ENCODE peak calls at places on chromosomes 4 and X, in six cellular contexts. One of them, this sample, is unnamed.

GRCh38 chr4:75099321-75099720 is 166.4 kb downstream of the PARM1 start:
- DNase-seq in trophoblast cell: no peak
- DNase-seq in IMR-90: no peak
- DNase-seq in H1: no peak
- DNase-seq in H9: no peak
- DNase-seq in neuronal stem cell: no peak
- DNase-seq in this sample: no peak

GRCh38 chr4:37891221-37892159 is 606 bp downstream of the TBC1D1 start:
- DNase-seq in H1: no peak
- DNase-seq in trophoblast cell: peak; percentile 28
- DNase-seq in neuronal stem cell: peak; percentile 24
- DNase-seq in IMR-90: peak; percentile 4
- DNase-seq in H9: peak; percentile 46
- DNase-seq in this sample: peak; percentile 14

GRCh38 chr4:46506876-46507275 is 116.9 kb upstream of the GABRA2 start:
- DNase-seq in neuronal stem cell: no peak
- DNase-seq in trophoblast cell: no peak
- DNase-seq in IMR-90: no peak
- DNase-seq in H9: no peak
- DNase-seq in H1: no peak
- DNase-seq in this sample: peak; percentile 12

GRCh38 chr4:159944477-159944876 is 841.6 kb downstream of the RAPGEF2 start:
- DNase-seq in H1: no peak
- DNase-seq in IMR-90: no peak
- DNase-seq in neuronal stem cell: no peak
- DNase-seq in trophoblast cell: no peak
- DNase-seq in H9: no peak
- DNase-seq in this sample: no peak

GRCh38 chr4:65668201-65669007 is 1.9 kb downstream of the EPHA5 start:
- DNase-seq in IMR-90: no peak
- DNase-seq in H9: peak; percentile 39
- DNase-seq in trophoblast cell: no peak
- DNase-seq in neuronal stem cell: peak; percentile 26
- DNase-seq in H1: no peak
- DNase-seq in this sample: peak; percentile 54

GRCh38 chrX:17634542-17635207 is 102.6 kb upstream of the SCML1 start:
- DNase-seq in neuronal stem cell: no peak
- DNase-seq in trophoblast cell: no peak
- DNase-seq in H1: no peak
- DNase-seq in IMR-90: no peak
- DNase-seq in H9: no peak
- DNase-seq in this sample: no peak

GRCh38 chr4:18582841-18583240 is 561.3 kb upstream of the LCORL start:
- DNase-seq in H1: no peak
- DNase-seq in neuronal stem cell: no peak
- DNase-seq in H9: no peak
- DNase-seq in trophoblast cell: no peak
- DNase-seq in IMR-90: no peak
- DNase-seq in this sample: no peak

GRCh38 chr4:154485127-154485773 is 6.3 kb downstream of the DCHS2 start:
- DNase-seq in IMR-90: no peak
- DNase-seq in H9: no peak
- DNase-seq in trophoblast cell: no peak
- DNase-seq in H1: no peak
- DNase-seq in neuronal stem cell: no peak
- DNase-seq in this sample: no peak

GRCh38 chr4:16450031-16450430 is 223.8 kb upstream of the TAPT1 start:
- DNase-seq in H1: no peak
- DNase-seq in IMR-90: no peak
- DNase-seq in H9: no peak
- DNase-seq in trophoblast cell: no peak
- DNase-seq in neuronal stem cell: no peak
- DNase-seq in this sample: no peak

GRCh38 chr4:181592221-181592745 is 650.9 kb upstream of the TENM3 start:
- DNase-seq in H9: no peak
- DNase-seq in H1: no peak
- DNase-seq in trophoblast cell: no peak
- DNase-seq in neuronal stem cell: no peak
- DNase-seq in IMR-90: peak; percentile 46
- DNase-seq in this sample: no peak
- H2AFZ ChIP-seq in H9: no peak overlapping the region
- H2AFZ ChIP-seq in H1: no peak overlapping the region
- H2AFZ ChIP-seq in trophoblast cell: no peak overlapping the region
- H2AFZ ChIP-seq in neuronal stem cell: peak overlapping the region; percentile 76
- H2AFZ ChIP-seq in IMR-90: no peak overlapping the region
- H2AFZ ChIP-seq in this sample: no peak overlapping the region

GRCh38 chr4:41215969-41216293 is 1.6 kb upstream of the APBB2 start:
- DNase-seq in H9: no peak
- DNase-seq in neuronal stem cell: no peak
- DNase-seq in H1: no peak
- DNase-seq in IMR-90: no peak
- DNase-seq in trophoblast cell: no peak
- DNase-seq in this sample: peak; percentile 37
- H3K4ac ChIP-seq in H9: no peak overlapping the region
- H3K4ac ChIP-seq in neuronal stem cell: no peak overlapping the region
- H3K4ac ChIP-seq in H1: no peak overlapping the region
- H3K4ac ChIP-seq in IMR-90: peak overlapping the region; percentile 78
- H3K4ac ChIP-seq in trophoblast cell: peak overlapping the region; percentile 38
- H3K4ac ChIP-seq in this sample: peak overlapping the region; percentile 70

GRCh38 chrX:127259742-127260141 is 440.2 kb downstream of the PRR32 start:
- DNase-seq in neuronal stem cell: no peak
- DNase-seq in IMR-90: no peak
- DNase-seq in trophoblast cell: no peak
- DNase-seq in H9: no peak
- DNase-seq in H1: no peak
- DNase-seq in this sample: no peak
- H2AFZ ChIP-seq in neuronal stem cell: no peak overlapping the region
- H2AFZ ChIP-seq in IMR-90: no peak overlapping the region
- H2AFZ ChIP-seq in trophoblast cell: no peak overlapping the region
- H2AFZ ChIP-seq in H9: no peak overlapping the region
- H2AFZ ChIP-seq in H1: no peak overlapping the region
- H2AFZ ChIP-seq in this sample: no peak overlapping the region

DNA sequence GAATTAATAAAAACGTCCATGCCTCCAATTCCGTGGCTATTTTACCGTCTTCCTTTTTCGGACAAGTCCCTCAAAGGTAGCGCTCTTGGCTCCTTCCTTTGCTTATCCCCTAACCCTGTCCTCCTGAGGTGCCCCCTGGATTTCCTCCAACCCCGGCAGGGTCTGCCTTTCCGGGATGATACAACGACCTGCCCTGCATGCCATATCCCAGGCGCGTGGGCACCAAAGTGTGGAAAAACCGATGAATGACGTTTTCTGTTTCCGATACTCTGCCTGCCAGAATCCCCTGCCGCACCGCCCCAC is 706 bp upstream of the CSTF2 start:
- DNase-seq in trophoblast cell: no peak
- DNase-seq in H9: peak; percentile 23
- DNase-seq in IMR-90: no peak
- DNase-seq in neuronal stem cell: no peak
- DNase-seq in H1: no peak
- DNase-seq in this sample: no peak
- H3K4ac ChIP-seq in trophoblast cell: no peak overlapping the region
- H3K4ac ChIP-seq in H9: no peak overlapping the region
- H3K4ac ChIP-seq in IMR-90: peak overlapping the region; percentile 51
- H3K4ac ChIP-seq in neuronal stem cell: no peak overlapping the region
- H3K4ac ChIP-seq in H1: no peak overlapping the region
- H3K4ac ChIP-seq in this sample: no peak overlapping the region

DNA sequence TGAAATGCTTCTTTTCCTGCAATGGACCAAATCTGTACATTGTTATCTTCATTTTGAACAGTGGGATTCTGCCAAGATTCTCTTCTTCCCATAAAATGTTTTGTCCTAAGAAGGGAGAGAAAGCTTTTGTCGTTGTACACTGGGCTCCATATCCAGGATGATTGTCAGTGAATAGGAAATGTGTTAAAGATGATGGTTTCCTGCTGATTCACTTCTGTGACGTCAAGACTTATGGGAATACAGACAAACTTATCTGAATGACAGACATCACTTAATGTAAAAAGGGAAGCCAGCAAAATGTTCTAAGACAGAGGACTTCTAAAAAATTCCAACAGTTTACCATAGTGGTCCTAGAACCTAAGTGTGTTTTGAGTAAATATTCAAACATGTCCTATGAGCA is 53.7 kb upstream of the HPF1 start:
- DNase-seq in H1: no peak
- DNase-seq in neuronal stem cell: no peak
- DNase-seq in trophoblast cell: no peak
- DNase-seq in IMR-90: no peak
- DNase-seq in H9: no peak
- DNase-seq in this sample: no peak
- H2AFZ ChIP-seq in H1: no peak overlapping the region
- H2AFZ ChIP-seq in neuronal stem cell: no peak overlapping the region
- H2AFZ ChIP-seq in trophoblast cell: no peak overlapping the region
- H2AFZ ChIP-seq in IMR-90: no peak overlapping the region
- H2AFZ ChIP-seq in H9: no peak overlapping the region
- H2AFZ ChIP-seq in this sample: no peak overlapping the region

DNA sequence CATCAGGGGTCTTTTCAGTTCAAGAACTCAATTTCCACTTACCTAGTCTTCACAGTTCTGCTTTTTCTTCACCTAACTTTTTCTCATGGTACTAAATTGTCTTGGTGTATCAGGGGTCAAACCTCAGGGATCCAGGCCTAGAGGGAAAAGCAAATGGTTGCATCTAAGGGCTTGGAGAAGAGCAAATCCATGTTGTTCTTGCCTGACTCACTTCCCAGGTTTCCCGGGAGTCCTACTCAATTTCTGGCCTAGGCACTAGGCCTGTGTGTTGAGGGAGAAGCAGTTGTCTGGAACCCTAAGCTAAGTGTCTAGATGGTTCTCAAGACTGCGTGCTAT is 191.9 kb upstream of the STK26 start:
- DNase-seq in H1: no peak
- DNase-seq in IMR-90: peak; percentile 3
- DNase-seq in neuronal stem cell: no peak
- DNase-seq in H9: no peak
- DNase-seq in trophoblast cell: no peak
- DNase-seq in this sample: no peak
- H3K4ac ChIP-seq in H1: no peak overlapping the region
- H3K4ac ChIP-seq in IMR-90: no peak overlapping the region
- H3K4ac ChIP-seq in neuronal stem cell: no peak overlapping the region
- H3K4ac ChIP-seq in H9: no peak overlapping the region
- H3K4ac ChIP-seq in trophoblast cell: no peak overlapping the region
- H3K4ac ChIP-seq in this sample: no peak overlapping the region

DNA sequence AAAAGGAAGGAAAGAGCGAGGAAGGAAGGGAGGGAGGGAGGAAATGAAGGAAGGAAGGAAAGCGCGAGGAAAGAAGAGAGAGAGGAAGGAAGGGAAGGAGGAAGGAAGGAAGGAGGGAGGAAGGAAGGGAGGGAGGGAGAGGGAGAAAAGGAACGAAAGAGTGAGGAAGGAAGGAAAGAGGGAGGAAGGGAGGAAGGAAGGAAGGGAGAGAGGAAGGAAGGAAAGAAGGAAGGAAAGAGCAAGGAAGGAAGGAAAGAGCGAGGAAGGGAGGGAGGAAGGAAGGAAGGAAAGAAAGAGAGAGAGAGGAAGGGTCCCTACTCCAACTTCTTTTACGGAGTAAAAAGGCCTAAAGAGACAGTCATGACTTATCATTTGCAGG is 17.5 kb downstream of the TRIM2 start:
- DNase-seq in H1: no peak
- DNase-seq in H9: no peak
- DNase-seq in trophoblast cell: no peak
- DNase-seq in IMR-90: no peak
- DNase-seq in neuronal stem cell: no peak
- DNase-seq in this sample: no peak
- H2AFZ ChIP-seq in H1: no peak overlapping the region
- H2AFZ ChIP-seq in H9: no peak overlapping the region
- H2AFZ ChIP-seq in trophoblast cell: no peak overlapping the region
- H2AFZ ChIP-seq in IMR-90: no peak overlapping the region
- H2AFZ ChIP-seq in neuronal stem cell: peak overlapping the region; percentile 83
- H2AFZ ChIP-seq in this sample: no peak overlapping the region

GRCh38 chr4:10456270-10457254 is 664 bp downstream of the ZNF518B start:
- DNase-seq in H1: no peak
- DNase-seq in neuronal stem cell: no peak
- DNase-seq in trophoblast cell: peak; percentile 67
- DNase-seq in H9: peak; percentile 54
- DNase-seq in IMR-90: peak; percentile 56
- DNase-seq in this sample: peak; percentile 74
- H3K4ac ChIP-seq in H1: no peak overlapping the region
- H3K4ac ChIP-seq in neuronal stem cell: no peak overlapping the region
- H3K4ac ChIP-seq in trophoblast cell: peak overlapping the region; percentile 37
- H3K4ac ChIP-seq in H9: no peak overlapping the region
- H3K4ac ChIP-seq in IMR-90: peak overlapping the region; percentile 82
- H3K4ac ChIP-seq in this sample: peak overlapping the region; percentile 83

This sample was measured in mesenchymal stem cell.